ENCODE peak calls at places on chromosome 3, in ten cellular contexts. H, J, X, C, K, L, O, Y, P and D are unnamed samples.

GRCh38 chr3:161409858-161410257 is 38.5 kb upstream of the SPTSSB start:
- DNase-seq in H (no peak), J (no peak), X (no peak), C (no peak), K (no peak), L (no peak), O (no peak), Y (no peak), P (no peak), D (no peak)

GRCh38 chr3:124636101-124636862 is 94.0 kb upstream of the UMPS start:
- DNase-seq in H (no peak), J (no peak), X (no peak), C (no peak), K (no peak), L (no peak), O (no peak), Y (peak; percentile 12), P (no peak), D (no peak)

GRCh38 chr3:47440131-47440530 is 35.6 kb downstream of the SCAP start:
- DNase-seq in H (no peak), J (no peak), X (no peak), C (no peak), K (no peak), L (no peak), O (no peak), Y (no peak), P (no peak), D (peak; percentile 9)

GRCh38 chr3:151218136-151218535 is 15.1 kb upstream of the GPR171 start:
- DNase-seq in H (no peak), J (no peak), X (no peak), C (no peak), K (peak; percentile 88), L (no peak), O (no peak), Y (no peak), P (no peak), D (no peak)

GRCh38 chr3:74402821-74403220 is 211.6 kb downstream of the CNTN3 start:
- DNase-seq in H (no peak), J (no peak), X (no peak), C (no peak), K (no peak), L (no peak), O (no peak), Y (no peak), P (no peak), D (no peak)

GRCh38 chr3:34000301-34000700 is 201.9 kb downstream of the PDCD6IP start:
- DNase-seq in H (no peak), J (no peak), X (no peak), C (no peak), K (no peak), L (no peak), O (no peak), Y (no peak), P (no peak), D (no peak)

GRCh38 chr3:133366921-133367320 is 32.9 kb upstream of the BFSP2 start:
- DNase-seq in H (no peak), J (no peak), X (no peak), C (no peak), K (no peak), L (no peak), O (no peak), Y (no peak), P (no peak), D (no peak)

GRCh38 chr3:33440328-33440577 is at the start of gene UBP1:
- DNase-seq in H (no peak), J (no peak), X (no peak), C (no peak), K (no peak), L (peak; percentile 100), O (no peak), Y (no peak), P (no peak), D (no peak)

GRCh38 chr3:29759443-29760033 is 478.7 kb downstream of the RBMS3 start:
- DNase-seq in H (no peak), J (peak; percentile 66), X (no peak), C (no peak), K (peak; percentile 33), L (no peak), O (peak; percentile 63), Y (no peak), P (no peak), D (no peak)

GRCh38 chr3:113097821-113098516 is 107.2 kb downstream of the GTPBP8 start:
- DNase-seq in H (no peak), J (peak; percentile 95), X (peak; percentile 55), C (no peak), K (peak; percentile 99), L (no peak), O (no peak), Y (no peak), P (peak; percentile 87), D (no peak)